ENCODE peak calls at places on chromosomes 12 and 14, in six cellular contexts. H is T-helper 9 cell, L is fibroblast of mammary gland, N is AG10803, Z is astrocyte of the cerebellum, S is amniotic stem cell. I is an unnamed sample.

GRCh38 chr14:50829472-50830043 is 1.4 kb downstream of the NIN start:
- DNase-seq in L (no peak), N (no peak), H (no peak), Z (no peak), S (no peak), I (no peak)

GRCh38 chr12:116640320-116640719 is 81.1 kb downstream of the MAP1LC3B2 start:
- DNase-seq in H (no peak), S (no peak), L (no peak), N (no peak), Z (no peak), I (no peak)

GRCh38 chr12:51855586-51856428 is 7.3 kb upstream of the FIGNL2 start:
- DNase-seq in Z (no peak), S (no peak), L (peak; percentile 31), H (no peak), N (peak; percentile 60), I (no peak)

GRCh38 chr12:116919247-116919671 is 8.5 kb downstream of the FBXW8 start:
- DNase-seq in L (no peak), H (no peak), N (no peak), Z (no peak), S (no peak), I (no peak)

GRCh38 chr14:99936056-99936455 is 129.2 kb upstream of the EVL start:
- DNase-seq in Z (peak; percentile 50), H (no peak), N (peak; percentile 13), S (no peak), L (no peak), I (no peak)

GRCh38 chr12:106245767-106246166 is 2.1 kb downstream of the CKAP4 start:
- DNase-seq in L (peak; percentile 81), N (peak; percentile 84), Z (no peak), H (no peak), S (no peak), I (no peak)

GRCh38 chr14:60648934-60649814 is at the start of gene SIX1:
- DNase-seq in S (peak; percentile 91), N (peak; percentile 92), L (peak; percentile 91), Z (peak; percentile 72), H (no peak), I (no peak)

GRCh38 chr12:6735448-6736191 is 11.8 kb downstream of the COPS7A start:
- DNase-seq in N (peak; percentile 72), H (no peak), S (peak; percentile 36), L (peak; percentile 77), Z (no peak), I (peak; percentile 44)

GRCh38 chr14:62696261-62696968 is 348.8 kb downstream of the KCNH5 start:
- DNase-seq in Z (no peak), H (no peak), N (no peak), S (no peak), L (no peak), I (no peak)

GRCh38 chr12:52683575-52684300 is 3.5 kb upstream of the KRT1 start:
- DNase-seq in H (no peak), S (no peak), N (no peak), L (no peak), Z (no peak), I (no peak)

GRCh38 chr12:56299308-56299852 is 750 bp downstream of the CS start:
- DNase-seq in Z (no peak), S (no peak), H (no peak), N (no peak), L (peak; percentile 23), I (no peak)

GRCh38 chr14:37232907-37233481 is 35.3 kb downstream of the MIPOL1 start:
- DNase-seq in N (peak; percentile 70), L (peak; percentile 75), H (no peak), Z (peak; percentile 34), S (no peak), I (no peak)

GRCh38 chr12:47396902-47397663 is 308.7 kb downstream of the RPAP3 start:
- DNase-seq in S (no peak), N (peak; percentile 43), H (no peak), Z (no peak), L (no peak), I (no peak)

GRCh38 chr14:68131907-68132306 is 312.3 kb downstream of the RAD51B start:
- DNase-seq in H (no peak), N (no peak), S (no peak), L (no peak), Z (no peak), I (no peak)

I was measured in GDM1.